ENCODE peak calls at places on chromosomes 6 and 20, in nine cellular contexts. L, H, Y, T, X, U, W, J and M are unnamed samples. For H3K27me3, the result is how much of the 10 kb centered on the place peaks cover.

GRCh38 chr20:50628853-50629674 is 62.3 kb downstream of the RIPOR3 start:
- DNase-seq in J (no peak), Y (no peak), U (no peak), X (no peak), L (no peak), T (no peak), H (no peak), W (no peak), M (no peak)

GRCh38 chr20:39081255-39081654 is 119.1 kb downstream of the DHX35 start:
- DNase-seq in L (peak), J (peak), X (peak), W (peak), U (peak), T (peak), H (peak), Y (peak), M (peak)

GRCh38 chr6:89432875-89433636 is at the start of gene ANKRD6:
- DNase-seq in L (peak), U (peak), X (peak), W (no peak), T (peak), Y (peak), H (peak), J (peak), M (peak)

GRCh38 chr20:5835234-5835845 is 85.1 kb downstream of the SHLD1 start:
- DNase-seq in L (peak), W (no peak), T (peak), U (no peak), J (peak), Y (peak), X (peak), H (peak), M (peak)

GRCh38 chr6:150001295-150001990 is 23.9 kb downstream of the RAET1L start:
- DNase-seq in T (no peak), H (no peak), Y (no peak), X (no peak), U (no peak), J (no peak), L (no peak), W (no peak), M (no peak)

GRCh38 chr6:24284006-24284405 is 73.9 kb downstream of the DCDC2 start:
- DNase-seq in U (no peak), J (no peak), T (no peak), Y (no peak), W (no peak), X (no peak), H (no peak), L (no peak), M (no peak)

GRCh38 chr20:21511850-21512633 is 1.8 kb downstream of the NKX2-2 start:
- DNase-seq in X (no peak), H (no peak), W (no peak), L (no peak), U (no peak), T (no peak), J (no peak), Y (no peak), M (no peak)

GRCh38 chr6:73631849-73632248 is 21.9 kb downstream of the SLC17A5 start:
- DNase-seq in J (no peak), L (no peak), U (no peak), H (no peak), T (no peak), Y (no peak), W (no peak), X (no peak), M (peak)

GRCh38 chr6:31125162-31125561 is 4.9 kb upstream of the CDSN start:
- DNase-seq in W (no peak), H (peak), X (peak), T (peak), L (peak), U (peak), Y (no peak), J (peak), M (peak)

GRCh38 chr6:80520195-80520594 is 413.7 kb downstream of the BCKDHB start:
- DNase-seq in W (no peak), Y (no peak), X (no peak), T (no peak), H (no peak), J (no peak), L (no peak), U (no peak), M (peak)

GRCh38 chr6:46954819-46955520 is 33.2 kb upstream of the ADGRF5 start:
- DNase-seq in T (no peak), L (no peak), Y (no peak), W (no peak), H (peak), X (peak), J (no peak), U (no peak), M (peak)

GRCh38 chr6:21987501-21987957 is 309.3 kb downstream of the PRL start:
- DNase-seq in T (peak), U (peak), H (peak), X (peak), J (peak), Y (peak), W (peak), L (peak), M (peak)

GRCh38 chr20:25372584-25373336 is 17.9 kb downstream of the ABHD12 start:
- DNase-seq in X (no peak), H (no peak), J (no peak), T (peak), U (no peak), Y (no peak), L (no peak), W (no peak), M (peak)

DNA sequence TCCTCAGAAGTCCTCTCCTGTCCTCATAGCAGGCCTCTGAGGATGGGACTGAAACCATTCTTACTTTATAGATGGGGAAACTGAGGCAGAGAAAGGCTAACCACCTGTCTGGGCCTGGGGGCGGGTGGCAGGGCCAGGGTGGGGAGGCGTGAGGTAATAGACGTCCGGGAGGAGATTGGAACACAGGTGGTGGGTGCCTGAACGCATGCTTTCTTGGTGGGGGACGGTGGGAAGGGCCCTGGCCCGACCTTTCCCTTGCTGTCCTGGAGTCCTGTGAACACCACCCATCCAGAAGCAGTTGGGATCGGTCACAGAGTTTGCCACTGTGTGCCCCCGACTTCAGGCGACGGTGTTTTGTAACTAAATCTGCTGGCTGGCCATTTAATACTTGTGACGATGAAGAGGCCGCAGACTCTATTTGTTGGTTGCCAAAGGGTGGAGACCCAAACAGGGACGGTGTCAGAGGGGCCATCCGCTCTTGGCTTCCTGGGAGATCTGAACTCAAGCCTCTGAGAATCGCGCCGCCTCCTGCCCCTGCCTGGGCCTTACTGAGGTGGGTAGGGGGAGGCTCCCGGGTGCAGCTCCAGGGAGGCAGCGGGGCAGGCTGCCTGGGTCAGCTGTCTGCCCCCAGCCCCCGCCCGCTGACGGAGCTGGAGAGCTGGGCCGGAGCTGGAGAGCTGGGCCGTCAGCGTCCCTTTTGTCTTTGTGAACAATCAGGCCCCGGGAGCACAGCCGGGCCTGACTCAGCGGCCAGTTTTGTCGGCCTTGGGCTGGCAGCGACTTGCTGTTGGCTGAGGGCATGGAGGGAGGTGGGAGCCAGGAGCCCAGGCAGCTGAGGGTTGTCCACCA is 4.1 kb downstream of the RBM38 start:
- DNase-seq in L (peak), W (no peak), Y (no peak), J (peak), X (peak), T (no peak), U (peak), H (peak), M (peak)
- H3K4me3 ChIP-seq in L (no peak), W (peak), Y (no peak), J (peak), X (peak), T (no peak), U (no peak), H (no peak), M (no peak)

DNA sequence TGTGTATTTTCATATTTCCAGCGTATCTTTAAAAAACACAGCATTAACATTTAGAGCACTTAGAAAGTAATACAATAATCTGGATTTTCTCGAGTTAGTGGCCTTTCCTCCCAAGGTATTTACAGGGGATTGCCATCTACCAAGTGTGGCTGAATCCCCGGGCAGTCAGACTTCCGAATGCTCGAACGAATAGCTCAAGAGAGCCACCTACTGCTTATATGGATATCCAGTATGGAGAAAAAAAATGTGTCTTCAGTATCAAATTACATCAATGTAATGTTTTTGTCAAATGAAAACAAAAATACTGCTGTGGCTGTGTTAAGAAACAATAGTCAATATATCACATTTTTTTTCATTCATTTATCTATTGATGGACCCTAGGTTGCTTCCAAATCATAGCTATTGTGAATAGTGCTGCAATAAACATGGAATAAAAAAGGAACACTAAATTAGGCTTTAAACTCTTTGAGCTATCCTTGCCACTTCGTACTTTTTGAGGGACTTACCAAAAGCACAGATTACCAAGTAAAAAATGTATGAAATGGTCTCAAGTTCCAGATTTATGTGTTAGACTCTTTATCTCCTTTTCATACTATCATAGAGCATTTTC is 654.5 kb upstream of the PTCHD4 start:
- DNase-seq in Y (no peak), J (no peak), U (no peak), W (no peak), L (peak), X (no peak), H (no peak), T (peak), M (peak)
- TF ChIP-seq CTCF in Y (no peak), J (peak), U (no peak), W (no peak), L (peak), X (peak), H (peak), T (peak), M (peak)

DNA sequence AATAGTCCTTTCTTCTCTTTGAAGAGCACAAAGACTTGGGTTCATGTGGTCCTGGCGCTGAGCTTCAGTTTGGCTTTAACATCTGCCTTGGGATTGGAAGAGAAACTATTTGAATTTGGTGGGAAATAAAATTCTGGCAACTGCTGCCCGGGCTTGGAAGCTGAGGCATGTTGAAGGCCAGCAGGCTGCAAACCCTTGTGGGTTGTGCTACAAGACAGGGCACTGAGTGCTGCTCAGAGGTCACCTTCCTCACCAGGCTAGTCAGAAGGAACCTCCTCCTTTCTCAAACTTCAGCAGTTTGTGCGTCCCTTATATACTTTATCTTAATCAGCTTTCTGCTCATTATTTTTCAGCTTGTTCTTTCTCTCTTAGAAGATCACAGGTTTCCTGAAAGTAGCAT is 238.4 kb upstream of the TBX18 start:
- DNase-seq in J (no peak), U (no peak), H (no peak), Y (no peak), L (no peak), W (no peak), T (no peak), X (no peak), M (no peak)
- H3K27me3 ChIP-seq in J (under half), U (under half), H (under half), Y (under half), L (under half), W (under half), T (under half), X (under half), M (under half)

GRCh38 chr6:37008484-37009186 is 3.2 kb downstream of the FGD2 start:
- DNase-seq in T (no peak), U (no peak), H (no peak), J (no peak), X (no peak), W (no peak), L (no peak), Y (no peak), M (no peak)
- H3K4me3 ChIP-seq in T (no peak), U (no peak), H (no peak), J (no peak), X (no peak), W (no peak), L (no peak), Y (no peak), M (no peak)

GRCh38 chr6:166010136-166010535 is 157.5 kb downstream of the TBXT start:
- DNase-seq in Y (no peak), J (no peak), W (no peak), L (no peak), U (no peak), X (no peak), H (no peak), T (no peak), M (no peak)

GRCh38 chr6:166009385-166010031 is 158.1 kb downstream of the TBXT start:
- DNase-seq in H (no peak), J (no peak), W (no peak), T (no peak), X (no peak), L (no peak), U (no peak), Y (no peak), M (no peak)

GRCh38 chr6:166010585-166010984 is 157.1 kb downstream of the TBXT start:
- DNase-seq in H (no peak), J (no peak), U (no peak), T (no peak), L (no peak), X (no peak), W (no peak), Y (no peak), M (no peak)

GRCh38 chr6:166007349-166008263 is 160.0 kb downstream of the TBXT start:
- DNase-seq in W (no peak), X (peak), J (peak), T (peak), L (no peak), H (peak), Y (no peak), U (peak), M (no peak)

DNA sequence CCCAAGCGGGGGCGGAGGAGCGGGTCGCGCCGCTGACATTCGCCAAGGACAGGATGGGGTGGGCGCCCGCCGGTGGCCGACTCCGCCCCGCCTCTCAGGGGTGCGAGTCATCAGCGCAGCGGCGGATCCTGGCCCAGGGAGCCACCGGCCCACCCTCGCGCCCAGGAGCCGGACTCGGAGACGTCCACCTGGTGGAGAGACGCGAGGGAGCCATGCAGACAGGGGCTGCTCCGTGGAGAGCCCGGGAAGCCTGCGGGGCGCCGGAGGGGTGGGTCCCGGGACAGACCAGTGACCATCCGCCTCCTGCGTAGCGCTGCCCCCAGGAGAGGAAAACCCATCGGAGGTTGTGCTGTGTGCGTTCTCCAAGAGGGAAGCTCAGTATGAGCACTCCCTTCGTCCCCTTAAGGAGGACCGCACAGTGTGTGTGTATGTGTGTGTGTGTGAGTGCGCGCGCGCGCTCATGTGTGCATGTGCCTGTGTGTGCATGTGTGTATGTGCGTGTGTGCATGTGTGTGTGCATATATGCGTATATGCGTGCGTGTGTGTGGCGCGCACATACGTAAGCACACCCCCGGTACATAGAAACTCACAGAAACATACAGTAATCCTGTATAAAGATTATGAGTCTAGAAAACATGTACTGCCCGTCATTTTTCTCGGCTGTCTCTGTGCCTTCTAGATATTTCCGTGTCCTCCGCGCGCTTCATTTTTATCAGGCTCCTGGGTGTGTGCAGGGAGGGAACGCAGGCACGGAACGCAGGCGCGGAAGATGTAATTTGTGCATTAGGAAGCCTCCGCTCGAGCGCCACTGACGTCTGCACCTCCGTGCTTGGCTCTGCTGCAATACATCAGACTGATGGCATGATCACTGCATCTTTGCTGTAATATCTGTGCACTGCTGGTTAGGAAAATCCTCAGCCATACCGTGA is 158.9 kb downstream of the TBXT start:
- DNase-seq in W (no peak), J (no peak), Y (no peak), T (peak), H (peak), L (no peak), U (no peak), X (peak), M (no peak)
- TF ChIP-seq CTCF in W (no peak), J (no peak), Y (no peak), T (peak), H (no peak), L (no peak), U (no peak), X (no peak), M (no peak)

GRCh38 chr6:42642794-42643193 is 79.0 kb downstream of the UBR2 start:
- DNase-seq in H (no peak), W (no peak), X (no peak), T (no peak), U (no peak), Y (no peak), J (no peak), L (no peak), M (no peak)
- H3K27me3 ChIP-seq in H (under half), W (under half), X (under half), T (under half), U (under half), Y (under half), J (under half), L (under half), M (under half)

GRCh38 chr6:160692369-160692959 is 9.6 kb upstream of the PLG start:
- DNase-seq in T (no peak), Y (no peak), H (no peak), U (no peak), X (no peak), W (no peak), L (no peak), J (no peak), M (no peak)

GRCh38 chr6:160685762-160686450 is 16.1 kb upstream of the PLG start:
- DNase-seq in L (no peak), U (no peak), T (no peak), H (no peak), Y (no peak), X (no peak), W (no peak), J (no peak), M (no peak)

GRCh38 chr6:160691617-160692016 is 10.4 kb upstream of the PLG start:
- DNase-seq in X (no peak), T (no peak), H (no peak), W (no peak), Y (no peak), U (no peak), L (no peak), J (no peak), M (no peak)

DNA sequence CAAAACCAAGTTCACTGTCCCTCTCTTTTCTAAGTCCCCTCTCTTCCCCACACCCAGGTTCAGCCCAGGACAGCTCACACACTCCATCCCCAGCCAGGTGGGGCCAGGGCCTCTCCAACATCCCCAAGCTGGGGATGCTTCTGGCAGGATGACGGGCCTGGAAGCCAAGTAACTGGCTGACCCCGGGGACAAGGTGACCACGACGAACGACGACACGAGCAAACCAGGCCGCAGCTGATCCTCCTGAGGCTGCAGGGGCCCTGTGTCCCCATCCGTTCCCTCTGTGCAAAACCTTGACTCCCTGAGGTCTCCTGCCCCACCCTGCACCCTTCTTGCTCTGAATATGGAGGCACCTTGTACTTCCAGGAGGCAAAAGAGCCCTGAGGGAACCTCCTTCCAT is 11.6 kb upstream of the PLG start:
- DNase-seq in J (no peak), W (no peak), U (no peak), T (no peak), H (no peak), L (no peak), X (no peak), Y (no peak), M (no peak)
- H3K4me3 ChIP-seq in J (no peak), W (no peak), U (no peak), T (no peak), H (no peak), L (no peak), X (no peak), Y (no peak), M (no peak)

GRCh38 chr6:82073484-82073883 is 174.1 kb downstream of the IBTK start:
- DNase-seq in T (no peak), H (no peak), J (no peak), X (no peak), U (no peak), L (no peak), W (no peak), Y (no peak), M (no peak)

GRCh38 chr6:82072771-82073170 is 174.8 kb downstream of the IBTK start:
- DNase-seq in T (peak), X (no peak), J (no peak), U (no peak), Y (no peak), L (no peak), H (no peak), W (peak), M (peak)

GRCh38 chr6:82078286-82078908 is 169.1 kb downstream of the IBTK start:
- DNase-seq in X (no peak), J (no peak), Y (no peak), T (no peak), W (no peak), H (no peak), L (no peak), U (no peak), M (no peak)

GRCh38 chr6:82080767-82081166 is 166.8 kb downstream of the IBTK start:
- DNase-seq in U (no peak), H (no peak), W (no peak), X (no peak), J (no peak), Y (no peak), T (no peak), L (no peak), M (no peak)

DNA sequence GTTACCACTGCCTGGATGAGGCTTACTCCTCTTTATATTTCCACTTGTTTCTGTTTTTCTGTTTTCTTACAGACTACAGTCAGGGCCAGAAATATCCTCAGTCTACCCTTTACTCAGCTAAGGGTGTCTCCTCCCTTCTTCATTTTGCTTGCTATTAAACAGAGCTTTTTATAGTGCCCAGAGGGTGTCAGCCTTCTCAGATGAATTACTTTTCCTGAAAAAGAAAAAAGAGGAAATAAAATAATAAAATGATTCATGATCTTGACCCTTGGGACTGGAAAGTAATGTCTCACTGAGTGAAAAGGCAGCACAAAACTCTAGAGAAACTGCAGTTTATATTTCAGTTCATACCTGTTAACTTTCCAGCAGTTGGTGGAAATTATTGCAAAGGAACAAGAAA is 170.7 kb downstream of the IBTK start:
- DNase-seq in J (no peak), W (no peak), L (no peak), H (no peak), U (no peak), T (no peak), X (no peak), Y (no peak), M (no peak)
- TF ChIP-seq CTCF in J (no peak), W (peak), L (no peak), H (no peak), U (no peak), T (no peak), X (no peak), Y (no peak), M (no peak)